ENCODE peak calls at places on chromosome X, in six cellular contexts. Q is endothelial cell; F is astrocyte of the spinal cord; U is CD8-positive, alpha-beta T cell; E is glutamatergic neuron; X is choroid plexus epithelial cell. C is an unnamed sample.

GRCh38 chrX:13165747-13166146 is 121.3 kb upstream of the FAM9C start:
- DNase-seq in X (no peak), E (no peak), F (no peak), U (no peak), Q (no peak), C (no peak)

GRCh38 chrX:69539437-69539836 is 35.3 kb downstream of the NALF2 start:
- DNase-seq in F (no peak), U (no peak), E (no peak), Q (no peak), X (no peak), C (no peak)

GRCh38 chrX:152991123-152991522 is 2.8 kb downstream of the PNMA5 start:
- DNase-seq in U (no peak), Q (no peak), E (no peak), F (no peak), X (no peak), C (no peak)

GRCh38 chrX:129961180-129962083 is 21.0 kb upstream of the BCORL1 start:
- DNase-seq in E (no peak), U (peak), X (no peak), F (no peak), Q (no peak), C (peak)

GRCh38 chrX:134634691-134635090 is 23.6 kb downstream of the PLAC1 start:
- DNase-seq in X (no peak), F (peak), Q (no peak), U (no peak), E (no peak), C (no peak)

GRCh38 chrX:122238801-122239200 is 945.3 kb upstream of the GRIA3 start:
- DNase-seq in U (no peak), F (no peak), E (no peak), X (peak), Q (no peak), C (no peak)

GRCh38 chrX:38375888-38376287 is 23.5 kb downstream of the OTC start:
- DNase-seq in Q (peak), U (no peak), E (no peak), F (peak), X (peak), C (no peak)

GRCh38 chrX:154986826-154987575 is 35.5 kb downstream of the F8 start:
- DNase-seq in E (no peak), Q (no peak), X (peak), F (no peak), U (no peak), C (no peak)

GRCh38 chrX:132631579-132632232 is 142.9 kb upstream of the MBNL3 start:
- DNase-seq in X (peak), E (no peak), U (no peak), F (peak), Q (peak), C (no peak)

DNA sequence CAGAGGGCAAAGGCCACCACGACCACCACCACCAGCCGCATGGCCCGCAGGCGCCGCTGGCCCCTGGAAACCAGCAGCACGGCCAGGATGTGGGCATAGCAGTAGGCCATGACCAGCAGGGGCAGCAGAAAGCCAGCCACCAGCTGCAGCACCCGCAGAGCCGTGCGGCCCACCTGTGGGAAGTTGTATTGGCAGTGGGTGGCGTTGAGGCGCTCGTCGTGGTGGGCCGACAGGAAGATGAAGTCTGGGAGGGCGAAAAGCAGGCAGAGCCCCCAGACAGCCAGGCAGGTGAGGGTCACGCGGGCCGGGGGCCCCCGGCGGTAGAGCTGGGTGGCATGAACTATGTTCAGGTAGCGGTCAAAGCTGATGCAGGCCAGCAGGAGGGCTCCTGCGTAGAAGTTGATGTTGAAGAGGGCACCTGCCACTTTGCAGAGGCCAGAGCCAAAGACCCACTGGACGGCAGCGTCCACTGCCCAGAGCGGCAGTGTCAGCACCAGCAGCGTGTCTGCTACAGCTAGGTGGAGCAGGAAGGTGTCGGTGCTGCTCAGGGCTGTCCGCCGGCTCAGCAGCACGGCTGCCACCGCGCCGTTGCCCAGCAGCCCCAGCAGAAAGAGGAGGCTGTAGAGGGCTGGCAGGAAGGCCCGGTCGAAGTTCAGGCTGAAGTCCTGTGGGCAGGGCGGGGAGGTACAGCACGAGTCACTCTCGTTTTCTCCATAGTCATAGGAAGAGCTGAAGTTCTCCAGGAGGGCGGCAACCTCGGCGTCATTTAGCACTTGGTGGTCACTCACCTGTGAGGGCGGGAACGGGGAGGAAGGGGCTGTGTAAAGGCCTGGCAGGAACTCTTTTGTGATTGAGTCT is 1.4 kb downstream of the CXCR3 start:
- DNase-seq in Q (no peak), X (no peak), F (no peak), E (no peak), U (peak), C (peak)
- TF ChIP-seq CTCF in Q (no peak), X (no peak), F (no peak), E (no peak), U (no peak), C (no peak)

GRCh38 chrX:110759785-110760184 is 35.8 kb downstream of the CHRDL1 start:
- DNase-seq in E (no peak), F (peak), X (no peak), U (no peak), Q (no peak), C (no peak)
- TF ChIP-seq CTCF in E (no peak), F (no peak), X (no peak), U (no peak), Q (no peak), C (no peak)

GRCh38 chrX:49760288-49760885 is 64.6 kb upstream of the PAGE1 start:
- DNase-seq in F (no peak), E (no peak), X (no peak), Q (no peak), U (no peak), C (no peak)

GRCh38 chrX:49762175-49762704 is 66.5 kb upstream of the PAGE1 start:
- DNase-seq in X (no peak), E (no peak), Q (no peak), F (no peak), U (no peak), C (no peak)

GRCh38 chrX:49767231-49767630 is 61.9 kb upstream of the PAGE4 start:
- DNase-seq in E (no peak), U (no peak), X (no peak), Q (no peak), F (no peak), C (no peak)

GRCh38 chrX:49756692-49757091 is 60.9 kb upstream of the PAGE1 start:
- DNase-seq in Q (no peak), E (no peak), F (no peak), X (no peak), U (no peak), C (no peak)

DNA sequence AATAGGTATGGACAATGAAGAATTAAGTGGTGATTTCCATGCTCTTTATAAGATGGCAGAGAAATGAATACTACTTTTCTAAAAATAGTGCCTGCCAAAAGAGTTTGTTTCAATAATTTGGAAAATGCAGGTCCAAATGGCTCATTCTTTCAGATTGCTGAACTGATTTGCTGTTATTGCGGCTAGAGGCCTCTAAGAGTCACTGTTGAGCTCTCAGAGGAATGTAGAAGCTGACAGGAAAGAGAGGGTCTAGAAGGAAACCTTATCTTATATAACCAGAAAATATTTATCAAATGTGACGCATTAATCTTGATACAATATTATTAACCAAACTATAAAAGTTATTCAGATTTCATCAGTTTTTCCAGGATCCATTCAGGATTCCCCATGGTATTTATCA is 65.7 kb upstream of the PAGE1 start:
- DNase-seq in F (no peak), Q (peak), U (no peak), E (no peak), X (peak), C (no peak)
- TF ChIP-seq CTCF in F (peak), Q (no peak), U (peak), E (no peak), X (peak), C (no peak)

GRCh38 chrX:1112321-1112720 is 100.1 kb downstream of the CRLF2 start:
- DNase-seq in Q (no peak), E (no peak), U (no peak), X (no peak), F (no peak), C (no peak)

GRCh38 chrX:1108451-1109445 is 103.7 kb downstream of the CRLF2 start:
- DNase-seq in Q (no peak), X (no peak), U (no peak), E (no peak), F (no peak), C (no peak)

GRCh38 chrX:1106478-1107210 is 105.8 kb downstream of the CRLF2 start:
- DNase-seq in Q (no peak), U (no peak), F (no peak), E (no peak), X (no peak), C (no peak)

GRCh38 chrX:1109580-1110119 is 102.8 kb downstream of the CRLF2 start:
- DNase-seq in F (no peak), Q (no peak), E (no peak), X (no peak), U (no peak), C (no peak)

DNA sequence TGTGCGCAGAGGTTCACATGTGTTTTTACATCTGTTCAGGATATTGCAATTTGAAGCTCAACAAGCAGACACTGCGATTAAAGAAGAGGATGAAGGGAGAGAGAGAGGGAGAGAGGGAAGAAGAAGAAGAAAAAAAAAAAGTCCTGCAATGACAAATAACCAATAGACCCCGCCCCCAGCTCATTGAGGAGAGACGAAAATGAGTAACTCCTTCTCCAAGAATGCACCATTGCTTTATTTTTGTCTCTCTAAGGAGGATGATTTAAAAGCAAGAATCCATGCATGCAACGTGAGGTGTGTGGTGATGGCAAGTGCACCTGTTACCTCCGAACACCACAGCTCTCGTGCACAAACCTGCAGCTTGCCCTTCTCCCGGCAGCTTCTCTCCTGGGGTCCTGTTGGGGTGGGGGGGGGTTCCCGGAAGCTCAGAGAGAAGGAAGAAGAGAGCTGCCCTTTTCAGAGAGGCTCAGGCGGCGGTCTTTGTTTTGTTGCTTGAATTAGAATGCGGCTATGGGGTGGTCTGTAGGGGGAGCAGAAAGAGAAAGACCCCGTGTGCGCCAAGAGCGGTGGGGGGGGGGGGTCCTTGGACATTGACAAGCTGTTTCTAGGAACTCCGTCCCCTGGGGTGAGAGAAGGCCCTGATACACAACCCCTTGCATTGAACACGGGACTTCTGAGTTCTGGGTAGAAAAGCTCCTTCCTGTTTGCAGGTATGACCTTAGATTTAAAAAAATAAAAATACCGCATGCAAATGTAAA is 100.7 kb downstream of the CRLF2 start:
- DNase-seq in F (no peak), E (no peak), Q (no peak), U (no peak), X (no peak), C (no peak)
- TF ChIP-seq CTCF in F (no peak), E (no peak), Q (no peak), U (no peak), X (no peak), C (no peak)

GRCh38 chrX:46324166-46324565 is 221.1 kb downstream of the ZNF674 start:
- DNase-seq in E (no peak), Q (no peak), F (no peak), X (no peak), U (no peak), C (no peak)
- TF ChIP-seq CTCF in E (no peak), Q (no peak), F (no peak), X (no peak), U (no peak), C (no peak)